ENCODE peak calls at places on chromosome 17, in five cellular contexts. D is CD8-positive, alpha-beta T cell; K is pancreas; S is lung; C is psoas muscle. X is an unnamed sample. For H3K4me1, the result is how much of the 10 kb centered on the place peaks cover.

GRCh38 chr17:60641126-60641525 is 36.5 kb upstream of the BCAS3 start:
- DNase-seq in D (no peak), C (no peak), S (no peak), K (no peak), X (no peak)

GRCh38 chr17:1484586-1485310 is 7.7 kb downstream of the MYO1C start:
- DNase-seq in C (peak), S (peak), D (peak), K (peak), X (no peak)

GRCh38 chr17:79683365-79683764 is 47.4 kb upstream of the ENPP7 start:
- DNase-seq in K (no peak), S (no peak), C (no peak), D (no peak), X (no peak)

GRCh38 chr17:42493324-42493723 is 34.6 kb downstream of the ATP6V0A1 start:
- DNase-seq in C (no peak), D (no peak), S (no peak), K (no peak), X (no peak)

GRCh38 chr17:32869345-32870026 is 7.4 kb downstream of the MYO1D start:
- DNase-seq in C (no peak), D (no peak), K (no peak), S (no peak), X (no peak)

GRCh38 chr17:17408236-17408794 is 68.5 kb upstream of the MED9 start:
- DNase-seq in S (no peak), D (no peak), K (no peak), C (peak), X (no peak)

GRCh38 chr17:69525920-69526841 is 111.7 kb downstream of the MAP2K6 start:
- DNase-seq in D (no peak), K (no peak), S (no peak), C (peak), X (no peak)

GRCh38 chr17:19447085-19447583 is 36.1 kb downstream of the RNF112 start:
- DNase-seq in K (no peak), S (peak), D (peak), C (no peak), X (peak)

GRCh38 chr17:77451271-77451893 is 310.6 kb downstream of the SEC14L1 start:
- DNase-seq in S (no peak), K (peak), D (peak), C (peak), X (peak)

GRCh38 chr17:72121164-72122001 is 563 bp downstream of the SOX9 start:
- DNase-seq in K (peak), C (peak), S (peak), D (no peak), X (no peak)

GRCh38 chr17:31250229-31250628 is 46.8 kb downstream of the OMG start:
- DNase-seq in S (no peak), C (no peak), K (no peak), D (no peak), X (no peak)

GRCh38 chr17:2181206-2181983 is 122.2 kb downstream of the SMG6 start:
- DNase-seq in K (peak), C (peak), D (no peak), S (peak), X (no peak)

GRCh38 chr17:79758260-79758659 is 19.7 kb upstream of the CBX2 start:
- DNase-seq in S (no peak), K (no peak), D (no peak), C (no peak), X (no peak)

GRCh38 chr17:64081802-64082799 is 47.8 kb downstream of the ERN1 start:
- DNase-seq in C (no peak), S (no peak), D (peak), K (no peak), X (no peak)

GRCh38 chr17:82566129-82566995 is 46.8 kb downstream of the FOXK2 start:
- DNase-seq in D (no peak), C (no peak), K (no peak), S (no peak), X (no peak)

GRCh38 chr17:28097901-28098300 is 55.4 kb downstream of the NLK start:
- DNase-seq in S (no peak), D (no peak), K (no peak), C (no peak), X (no peak)

GRCh38 chr17:43372273-43372911 is 26.4 kb upstream of the ARL4D start:
- DNase-seq in D (no peak), C (no peak), K (peak), S (no peak), X (no peak)

GRCh38 chr17:72471296-72471695 is 350.5 kb downstream of the SOX9 start:
- DNase-seq in K (no peak), C (no peak), D (no peak), S (no peak), X (no peak)

GRCh38 chr17:80005360-80006338 is 30.0 kb downstream of the TBC1D16 start:
- DNase-seq in K (peak), S (peak), D (peak), C (peak), X (no peak)

GRCh38 chr17:49315974-49316570 is 46.0 kb downstream of the ZNF652 start:
- DNase-seq in C (no peak), K (no peak), S (no peak), D (no peak), X (no peak)

GRCh38 chr17:4711671-4712111 is 1.3 kb downstream of the ARRB2 start:
- DNase-seq in S (peak), K (no peak), C (peak), D (no peak), X (no peak)

GRCh38 chr17:75406222-75406615 is 741 bp upstream of the GRB2 start:
- DNase-seq in C (no peak), K (no peak), S (no peak), D (no peak), X (no peak)

GRCh38 chr17:77786740-77787505 is 171.6 kb upstream of the TNRC6C start:
- DNase-seq in D (no peak), C (no peak), K (no peak), S (no peak), X (peak)

GRCh38 chr17:47862621-47863440 is 11.9 kb upstream of the SP6 start:
- DNase-seq in S (no peak), C (no peak), K (no peak), D (no peak), X (no peak)

GRCh38 chr17:50037321-50038107 is 18.4 kb upstream of the ITGA3 start:
- DNase-seq in C (no peak), D (no peak), K (no peak), S (peak), X (no peak)

GRCh38 chr17:8470447-8471047 is 34.9 kb downstream of the NDEL1 start:
- DNase-seq in C (peak), S (no peak), K (no peak), D (no peak), X (no peak)

GRCh38 chr17:74452027-74452840 is 14.2 kb upstream of the CD300A start:
- DNase-seq in K (peak), C (no peak), S (no peak), D (no peak), X (no peak)

GRCh38 chr17:72518810-72519597 is 398.2 kb downstream of the SOX9 start:
- DNase-seq in K (peak), D (no peak), S (no peak), C (no peak), X (no peak)

DNA sequence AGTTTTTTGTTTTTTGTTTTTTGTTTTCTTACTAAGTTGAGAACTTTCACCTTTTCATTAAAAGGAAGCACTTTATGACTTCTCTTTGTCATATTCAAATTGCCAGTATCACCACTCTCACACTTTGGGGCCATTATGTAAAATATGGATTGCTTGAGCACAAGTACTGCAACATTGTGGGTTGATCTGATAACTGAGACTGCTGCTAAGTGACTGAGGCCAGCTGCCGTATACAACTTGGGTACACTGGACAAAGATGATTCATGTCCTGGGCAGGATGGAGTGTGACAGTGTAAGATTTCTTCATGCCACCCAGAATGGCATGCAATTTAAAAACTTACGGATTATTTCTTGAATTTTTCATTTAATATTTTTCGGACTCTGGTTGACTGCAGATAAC is 7.8 kb downstream of the TTC19 start:
- DNase-seq in K (no peak), S (no peak), C (no peak), D (no peak), X (no peak)
- H3K4me1 ChIP-seq in K (under half), S (under half), C (under half), D (under half), X (under half)

GRCh38 chr17:40070895-40071719 is 8.3 kb downstream of the THRA start:
- DNase-seq in K (peak), C (peak), S (peak), D (no peak), X (no peak)

GRCh38 chr17:40072481-40073346 is 9.9 kb downstream of the THRA start:
- DNase-seq in K (no peak), C (peak), S (no peak), D (no peak), X (no peak)

GRCh38 chr17:40070644-40070894 is 7.8 kb downstream of the THRA start:
- DNase-seq in D (no peak), C (no peak), S (no peak), K (no peak), X (no peak)

GRCh38 chr17:40073454-40074174 is 10.8 kb downstream of the THRA start:
- DNase-seq in S (no peak), K (no peak), C (no peak), D (no peak), X (no peak)

GRCh38 chr17:40071720-40072480 is 9.1 kb downstream of the THRA start:
- DNase-seq in C (peak), D (no peak), K (peak), S (peak), X (no peak)
- H3K4me1 ChIP-seq in C (half or more), D (half or more), K (half or more), S (half or more), X (half or more)

GRCh38 chr17:81428121-81428515 is 32.9 kb downstream of the BAHCC1 start:
- DNase-seq in D (no peak), C (peak), K (no peak), S (no peak), X (no peak)

GRCh38 chr17:81428945-81429344 is 33.7 kb downstream of the BAHCC1 start:
- DNase-seq in D (no peak), K (no peak), C (no peak), S (no peak), X (no peak)

GRCh38 chr17:81428521-81428920 is 33.3 kb downstream of the BAHCC1 start:
- DNase-seq in S (no peak), D (no peak), K (no peak), C (no peak), X (no peak)

GRCh38 chr17:81427446-81428120 is 32.3 kb downstream of the BAHCC1 start:
- DNase-seq in K (peak), S (peak), D (no peak), C (peak), X (no peak)

DNA sequence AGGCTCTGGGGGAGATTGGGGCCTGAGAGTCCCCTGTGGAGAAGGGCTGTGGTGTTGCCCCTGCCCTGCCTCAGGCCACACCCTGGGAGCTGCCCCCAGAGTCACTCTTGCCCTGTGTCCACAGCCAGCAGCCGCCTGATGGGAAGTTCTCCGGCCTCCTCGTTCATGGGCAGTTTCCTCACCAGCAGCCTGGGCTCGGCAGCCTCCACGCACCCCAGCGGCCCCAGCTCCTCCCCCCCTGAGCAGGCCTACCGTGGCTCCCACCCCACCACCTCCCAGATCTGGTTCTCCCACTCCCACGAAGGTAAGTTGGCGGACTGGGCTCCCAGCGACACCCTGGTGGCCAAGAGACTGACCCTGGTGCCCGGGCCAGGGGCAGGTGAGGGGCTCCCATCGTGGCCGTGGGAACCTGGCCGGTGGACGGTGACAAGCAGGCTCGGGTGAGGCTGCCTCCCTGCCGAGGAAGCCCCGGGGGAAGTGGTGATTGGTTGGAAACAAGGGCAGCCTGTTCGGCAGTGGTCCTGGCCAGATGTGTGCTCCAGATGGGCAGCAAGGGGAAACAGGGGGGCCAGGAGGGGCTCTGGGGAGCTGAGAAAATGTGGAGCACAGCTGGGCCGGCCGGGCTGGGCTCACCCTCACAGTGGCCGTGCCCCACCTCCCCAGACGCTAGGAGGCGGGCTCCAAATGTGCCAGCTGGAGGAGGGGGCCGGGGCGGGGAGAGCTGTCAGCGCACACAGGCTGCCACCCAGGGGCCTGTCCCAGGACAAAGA is 31.6 kb downstream of the BAHCC1 start:
- DNase-seq in K (no peak), D (no peak), S (no peak), C (peak), X (no peak)
- H3K4me1 ChIP-seq in K (half or more), D (under half), S (under half), C (half or more), X (under half)

GRCh38 chr17:13474073-13474800 is 127.5 kb downstream of the HS3ST3A1 start:
- DNase-seq in K (no peak), C (no peak), S (no peak), D (no peak), X (no peak)
- H3K4me1 ChIP-seq in K (under half), C (under half), S (under half), D (under half), X (under half)

GRCh38 chr17:81333626-81334368 is 38.7 kb upstream of the SLC38A10 start:
- DNase-seq in C (peak), D (no peak), K (no peak), S (no peak), X (no peak)
- H3K4me1 ChIP-seq in C (under half), D (under half), K (under half), S (under half), X (under half)